ENCODE peak calls at places on chromosomes 4 and X, in six cellular contexts. T is fibroblast of lung, J is transverse colon, H is left ventricle myocardium inferior, L is endodermal cell, I is IMR-90. S is an unnamed sample.

GRCh38 chr4:3868146-3868840 is 102.1 kb downstream of the ADRA2C start:
- DNase-seq in I (peak; percentile 20), T (peak; percentile 4), H (peak; percentile 6), L (peak; percentile 91), J (no peak), S (no peak)

GRCh38 chr4:77699731-77700210 is 94.2 kb downstream of the CXCL13 start:
- DNase-seq in H (no peak), J (no peak), T (peak; percentile 96), L (peak; percentile 71), I (peak; percentile 93), S (no peak)

GRCh38 chr4:26857278-26858034 is 3.2 kb upstream of the STIM2 start:
- DNase-seq in J (peak; percentile 93), I (peak; percentile 84), T (peak; percentile 81), L (peak; percentile 93), H (peak; percentile 91), S (peak; percentile 89)

GRCh38 chr4:18318682-18319410 is 297.3 kb upstream of the LCORL start:
- DNase-seq in T (peak; percentile 18), J (no peak), H (peak; percentile 16), I (no peak), L (no peak), S (no peak)

GRCh38 chr4:54439831-54440243 is 210.7 kb downstream of the PDGFRA start:
- DNase-seq in H (peak; percentile 17), J (peak; percentile 9), I (peak; percentile 41), T (peak; percentile 65), L (no peak), S (peak; percentile 21)

GRCh38 chr4:143515905-143516304 is 2.4 kb downstream of the SMARCA5 start:
- DNase-seq in L (no peak), J (no peak), T (no peak), I (no peak), H (no peak), S (no peak)

GRCh38 chrX:150157291-150157690 is 205.8 kb upstream of the MAMLD1 start:
- DNase-seq in T (no peak), I (no peak), H (no peak), L (peak; percentile 13), J (no peak), S (no peak)

GRCh38 chr4:64581422-64581821 is 172.2 kb upstream of the TECRL start:
- DNase-seq in J (no peak), I (peak; percentile 0), T (peak; percentile 30), L (no peak), H (no peak), S (no peak)

GRCh38 chr4:55078987-55079386 is 46.4 kb downstream of the KDR start:
- DNase-seq in T (peak; percentile 15), L (no peak), J (no peak), H (peak; percentile 79), I (peak; percentile 12), S (no peak)

GRCh38 chrX:17459596-17459995 is 84.6 kb downstream of the NHS start:
- DNase-seq in L (no peak), H (no peak), J (no peak), I (peak; percentile 66), T (peak; percentile 70), S (no peak)

GRCh38 chr4:98514930-98515809 is 143.2 kb downstream of the TSPAN5 start:
- DNase-seq in T (no peak), J (no peak), L (peak; percentile 63), H (no peak), I (peak; percentile 54), S (no peak)

GRCh38 chrX:130085551-130085986 is 24.7 kb downstream of the ELF4 start:
- DNase-seq in I (peak; percentile 16), T (no peak), L (no peak), H (no peak), J (no peak), S (no peak)

GRCh38 chr4:88729146-88729755 is 31.6 kb upstream of the NAP1L5 start:
- DNase-seq in L (no peak), I (no peak), J (no peak), T (no peak), H (no peak), S (no peak)

GRCh38 chr4:148575577-148575976 is 133.4 kb upstream of the NR3C2 start:
- DNase-seq in H (no peak), T (no peak), L (no peak), J (no peak), I (no peak), S (no peak)
- H3K27ac ChIP-seq in H (no peak overlapping the region), T (no peak overlapping the region), L (no peak overlapping the region), J (no peak overlapping the region), I (no peak overlapping the region), S (no peak overlapping the region)

GRCh38 chr4:95181446-95182306 is 367.1 kb downstream of the UNC5C start:
- DNase-seq in T (no peak), H (no peak), J (no peak), I (peak; percentile 2), L (peak; percentile 87), S (no peak)
- H3K27ac ChIP-seq in T (no peak overlapping the region), H (no peak overlapping the region), J (no peak overlapping the region), I (no peak overlapping the region), L (peak overlapping the region; percentile 99), S (peak overlapping the region; percentile 76)

DNA sequence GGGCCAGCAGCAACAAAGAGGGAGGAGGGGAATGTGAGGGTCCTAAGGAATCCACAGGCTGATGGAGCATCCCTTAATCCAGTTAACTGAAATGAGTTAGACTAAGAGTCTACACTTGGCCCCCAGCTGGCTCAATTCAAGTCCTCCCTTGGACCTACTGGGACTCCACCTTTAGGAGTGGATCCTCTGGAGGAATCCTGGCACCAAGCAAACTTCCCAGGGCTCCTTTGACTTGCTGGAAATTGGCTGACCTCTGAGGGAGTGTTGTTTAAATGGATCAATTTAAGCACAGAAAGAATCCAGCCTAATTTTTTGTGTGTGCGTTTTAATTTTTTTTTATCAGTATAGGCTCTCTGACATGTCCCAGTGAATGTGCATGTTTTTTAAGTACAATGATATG is 114.7 kb downstream of the SHROOM3 start:
- DNase-seq in T (no peak), J (no peak), L (no peak), I (no peak), H (no peak), S (no peak)
- H3K27ac ChIP-seq in T (no peak overlapping the region), J (no peak overlapping the region), L (no peak overlapping the region), I (no peak overlapping the region), H (no peak overlapping the region), S (no peak overlapping the region)

DNA sequence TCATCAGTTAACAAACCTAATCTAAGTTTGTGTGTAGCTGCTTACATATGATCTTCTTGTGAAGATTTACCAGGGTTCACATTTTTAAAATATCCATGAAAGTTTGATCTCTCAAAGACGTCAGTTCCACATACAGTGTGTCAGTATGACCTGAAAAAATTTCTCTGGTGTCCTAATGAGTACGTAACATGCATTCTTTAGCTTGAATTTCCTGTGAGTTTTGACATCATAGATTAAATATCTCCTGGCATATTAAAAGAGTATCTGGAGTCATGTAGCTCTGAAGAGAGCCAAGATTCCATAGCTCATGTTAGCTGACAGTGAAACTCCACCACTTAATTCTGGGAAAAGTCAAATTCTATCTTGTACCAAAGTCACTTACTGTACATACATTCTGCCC is 43.9 kb upstream of the PDLIM5 start:
- DNase-seq in I (peak; percentile 3), H (no peak), J (no peak), T (peak; percentile 13), L (no peak), S (no peak)
- H3K27ac ChIP-seq in I (no peak overlapping the region), H (peak overlapping the region; percentile 89), J (peak overlapping the region; percentile 44), T (no peak overlapping the region), L (no peak overlapping the region), S (no peak overlapping the region)

DNA sequence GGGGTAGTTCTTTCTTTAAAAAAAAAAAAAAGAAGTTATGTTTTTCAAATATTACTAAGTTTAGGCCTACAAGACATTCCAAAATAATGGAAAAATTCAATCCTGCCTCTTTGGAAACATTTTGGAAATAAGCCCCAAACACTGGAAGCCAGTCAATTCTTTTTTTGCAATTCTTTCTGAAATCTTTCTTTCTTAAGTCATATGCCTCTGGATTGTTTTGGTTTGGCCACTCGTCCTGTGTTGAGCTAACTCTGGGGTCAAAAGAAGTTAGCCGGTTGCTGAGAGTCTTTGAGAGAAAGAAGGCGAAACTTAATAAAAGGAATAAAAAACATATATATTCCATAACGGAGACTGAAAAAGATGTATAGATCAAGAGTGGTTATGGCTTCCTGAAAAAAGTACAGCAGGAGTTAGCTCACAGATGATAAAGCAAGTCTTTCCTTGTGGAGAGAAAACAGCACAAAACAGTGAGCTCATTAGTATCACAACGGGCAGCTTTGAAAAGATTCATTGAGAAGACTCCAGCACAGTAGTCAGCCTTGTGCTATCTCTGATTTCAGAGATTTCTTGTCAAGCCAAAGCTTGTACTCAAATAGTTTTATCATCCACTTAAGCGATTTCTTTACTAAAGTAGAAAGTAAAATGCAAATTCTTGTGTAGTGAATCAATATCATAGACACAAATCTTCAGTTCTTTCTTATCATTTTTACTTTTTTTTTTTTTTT is 64.8 kb downstream of the PLS3 start:
- DNase-seq in H (no peak), T (peak; percentile 61), I (peak; percentile 57), J (no peak), L (no peak), S (no peak)
- H3K27ac ChIP-seq in H (peak overlapping the region; percentile 71), T (peak overlapping the region; percentile 65), I (peak overlapping the region; percentile 47), J (peak overlapping the region; percentile 52), L (no peak overlapping the region), S (peak overlapping the region; percentile 56)

GRCh38 chr4:8200302-8200975 is 1.3 kb downstream of the SH3TC1 start:
- DNase-seq in I (peak; percentile 31), T (peak; percentile 69), J (peak; percentile 50), H (peak; percentile 82), L (no peak), S (no peak)
- H3K27ac ChIP-seq in I (no peak overlapping the region), T (peak overlapping the region; percentile 52), J (peak overlapping the region; percentile 76), H (peak overlapping the region; percentile 84), L (no peak overlapping the region), S (peak overlapping the region; percentile 74)

GRCh38 chr4:108535757-108536156 is 84.6 kb upstream of the RPL34 start:
- DNase-seq in H (no peak), J (no peak), I (no peak), T (no peak), L (no peak), S (no peak)
- H3K27ac ChIP-seq in H (peak overlapping the region; percentile 51), J (no peak overlapping the region), I (no peak overlapping the region), T (no peak overlapping the region), L (no peak overlapping the region), S (no peak overlapping the region)

GRCh38 chr4:2041234-2042130 is 17.6 kb upstream of the NAT8L start:
- DNase-seq in I (peak; percentile 60), L (peak; percentile 97), J (peak; percentile 86), H (peak; percentile 84), T (peak; percentile 75), S (no peak)
- H3K27ac ChIP-seq in I (peak overlapping the region; percentile 6), L (no peak overlapping the region), J (peak overlapping the region; percentile 55), H (no peak overlapping the region), T (no peak overlapping the region), S (peak overlapping the region; percentile 64)

DNA sequence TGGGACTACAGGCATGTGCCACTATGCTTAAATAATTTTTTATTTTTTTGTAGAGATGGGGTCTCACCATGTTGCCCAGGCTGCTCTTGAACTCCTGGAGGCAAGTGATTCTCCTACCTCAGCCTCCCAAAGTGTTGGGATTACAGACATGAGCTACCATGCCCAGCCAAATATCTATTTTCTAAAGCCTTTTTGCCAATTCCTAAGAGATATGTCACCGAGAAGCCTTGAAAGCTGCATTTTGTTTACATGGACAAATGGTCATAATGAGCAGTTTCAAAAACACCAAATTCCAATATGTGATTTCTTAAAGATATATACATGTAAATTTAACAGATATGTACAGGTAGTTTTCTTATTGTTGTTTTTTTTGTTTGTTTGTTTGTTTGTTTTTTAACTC is 33.0 kb upstream of the PGRMC2 start:
- DNase-seq in L (no peak), H (no peak), J (no peak), T (no peak), I (peak; percentile 26), S (no peak)
- H3K27ac ChIP-seq in L (no peak overlapping the region), H (no peak overlapping the region), J (no peak overlapping the region), T (no peak overlapping the region), I (peak overlapping the region; percentile 95), S (no peak overlapping the region)

S was measured in substantia nigra.